ENCODE peak calls at places on chromosomes 11 and 22, in five cellular contexts. One of them, this sample, is unnamed.

GRCh38 chr11:1632053-1632714 is 2.6 kb downstream of the KRTAP5-5 start:
- ATAC-seq in HepG2: no peak
- ATAC-seq in RWPE2: no peak
- ATAC-seq in GM23338: no peak
- ATAC-seq in heart left ventricle: no peak
- ATAC-seq in this sample: no peak

GRCh38 chr11:114251797-114252327 is 44.3 kb upstream of the NNMT start:
- ATAC-seq in HepG2: no peak
- ATAC-seq in RWPE2: no peak
- ATAC-seq in GM23338: peak; percentile 81
- ATAC-seq in heart left ventricle: no peak
- ATAC-seq in this sample: no peak

GRCh38 chr11:114563077-114563476 is 3.4 kb upstream of the NXPE1 start:
- ATAC-seq in HepG2: no peak
- ATAC-seq in RWPE2: peak; percentile 88
- ATAC-seq in GM23338: no peak
- ATAC-seq in heart left ventricle: no peak
- ATAC-seq in this sample: no peak

GRCh38 chr11:118768715-118769114 is 22.2 kb downstream of the DDX6 start:
- ATAC-seq in HepG2: peak; percentile 22
- ATAC-seq in RWPE2: no peak
- ATAC-seq in GM23338: no peak
- ATAC-seq in heart left ventricle: no peak
- ATAC-seq in this sample: no peak

GRCh38 chr11:128095459-128096096 is 491.8 kb downstream of the ETS1 start:
- ATAC-seq in HepG2: no peak
- ATAC-seq in RWPE2: peak; percentile 98
- ATAC-seq in GM23338: no peak
- ATAC-seq in heart left ventricle: peak; percentile 50
- ATAC-seq in this sample: peak; percentile 57

GRCh38 chr11:62898027-62898426 is 17.3 kb downstream of the SLC3A2 start:
- ATAC-seq in HepG2: no peak
- ATAC-seq in RWPE2: no peak
- ATAC-seq in GM23338: no peak
- ATAC-seq in heart left ventricle: no peak
- ATAC-seq in this sample: no peak

GRCh38 chr11:117071344-117071787 is 26.9 kb downstream of the SIK3 start:
- ATAC-seq in HepG2: peak; percentile 83
- ATAC-seq in RWPE2: no peak
- ATAC-seq in GM23338: peak; percentile 38
- ATAC-seq in heart left ventricle: peak; percentile 69
- ATAC-seq in this sample: no peak

GRCh38 chr11:108906329-108906728 is 241.5 kb downstream of the DDX10 start:
- ATAC-seq in HepG2: peak; percentile 61
- ATAC-seq in RWPE2: peak; percentile 96
- ATAC-seq in GM23338: no peak
- ATAC-seq in heart left ventricle: peak; percentile 60
- ATAC-seq in this sample: peak; percentile 57

GRCh38 chr11:94325681-94326080 is 21.3 kb downstream of the IZUMO1R start:
- ATAC-seq in HepG2: peak; percentile 95
- ATAC-seq in RWPE2: no peak
- ATAC-seq in GM23338: peak; percentile 98
- ATAC-seq in heart left ventricle: no peak
- ATAC-seq in this sample: no peak

GRCh38 chr22:24482586-24482985 is 12.5 kb upstream of the UPB1 start:
- ATAC-seq in HepG2: peak; percentile 45
- ATAC-seq in RWPE2: peak; percentile 75
- ATAC-seq in GM23338: no peak
- ATAC-seq in heart left ventricle: peak; percentile 69
- ATAC-seq in this sample: peak; percentile 89

GRCh38 chr11:34149786-34150185 is 44.4 kb downstream of the NAT10 start:
- ATAC-seq in HepG2: peak; percentile 69
- ATAC-seq in RWPE2: peak; percentile 47
- ATAC-seq in GM23338: peak; percentile 93
- ATAC-seq in heart left ventricle: peak; percentile 49
- ATAC-seq in this sample: no peak

GRCh38 chr11:57546869-57547518 is 9.6 kb downstream of the SMTNL1 start:
- ATAC-seq in HepG2: peak; percentile 96
- ATAC-seq in RWPE2: peak; percentile 62
- ATAC-seq in GM23338: peak; percentile 70
- ATAC-seq in heart left ventricle: no peak
- ATAC-seq in this sample: no peak

GRCh38 chr22:20524004-20524481 is 16.6 kb downstream of the MED15 start:
- ATAC-seq in HepG2: peak; percentile 79
- ATAC-seq in RWPE2: peak; percentile 60
- ATAC-seq in GM23338: peak; percentile 43
- ATAC-seq in heart left ventricle: no peak
- ATAC-seq in this sample: no peak

GRCh38 chr11:112995423-112996084 is 34.3 kb downstream of the NCAM1 start:
- ATAC-seq in HepG2: no peak
- ATAC-seq in RWPE2: no peak
- ATAC-seq in GM23338: no peak
- ATAC-seq in heart left ventricle: no peak
- ATAC-seq in this sample: no peak

GRCh38 chr22:23243006-23243573 is 62.8 kb downstream of the BCR start:
- ATAC-seq in HepG2: no peak
- ATAC-seq in RWPE2: no peak
- ATAC-seq in GM23338: peak; percentile 78
- ATAC-seq in heart left ventricle: no peak
- ATAC-seq in this sample: no peak

GRCh38 chr11:73570415-73571114 is 27.3 kb downstream of the FAM168A start:
- ATAC-seq in HepG2: no peak
- ATAC-seq in RWPE2: peak; percentile 99
- ATAC-seq in GM23338: no peak
- ATAC-seq in heart left ventricle: peak; percentile 74
- ATAC-seq in this sample: no peak

GRCh38 chr11:80031014-80031565 is 590.3 kb upstream of the TENM4 start:
- ATAC-seq in HepG2: no peak
- ATAC-seq in RWPE2: no peak
- ATAC-seq in GM23338: no peak
- ATAC-seq in heart left ventricle: no peak
- ATAC-seq in this sample: no peak

GRCh38 chr11:47514825-47515647 is 37.9 kb downstream of the CELF1 start:
- ATAC-seq in HepG2: no peak
- ATAC-seq in RWPE2: peak; percentile 85
- ATAC-seq in GM23338: peak; percentile 28
- ATAC-seq in heart left ventricle: peak; percentile 66
- ATAC-seq in this sample: peak; percentile 42

GRCh38 chr11:69201048-69201365 is 45.3 kb downstream of the SMIM38 start:
- ATAC-seq in HepG2: no peak
- ATAC-seq in RWPE2: no peak
- ATAC-seq in GM23338: no peak
- ATAC-seq in heart left ventricle: no peak
- ATAC-seq in this sample: no peak

GRCh38 chr11:108223449-108224149 is 732 bp downstream of the ATM start:
- ATAC-seq in HepG2: peak; percentile 10
- ATAC-seq in RWPE2: no peak
- ATAC-seq in GM23338: no peak
- ATAC-seq in heart left ventricle: no peak
- ATAC-seq in this sample: no peak

GRCh38 chr11:16403851-16404250 is 47.5 kb upstream of the SOX6 start:
- ATAC-seq in HepG2: peak; percentile 62
- ATAC-seq in RWPE2: no peak
- ATAC-seq in GM23338: no peak
- ATAC-seq in heart left ventricle: no peak
- ATAC-seq in this sample: no peak

GRCh38 chr11:69799582-69799981 is 19.6 kb downstream of the FGF3 start:
- ATAC-seq in HepG2: peak; percentile 51
- ATAC-seq in RWPE2: peak; percentile 67
- ATAC-seq in GM23338: peak; percentile 69
- ATAC-seq in heart left ventricle: no peak
- ATAC-seq in this sample: no peak

GRCh38 chr22:22037229-22037628 is 54.6 kb upstream of the TOP3B start:
- ATAC-seq in HepG2: no peak
- ATAC-seq in RWPE2: no peak
- ATAC-seq in GM23338: no peak
- ATAC-seq in heart left ventricle: no peak
- ATAC-seq in this sample: no peak

GRCh38 chr11:114478768-114479167 is 39.5 kb downstream of the REXO2 start:
- ATAC-seq in HepG2: peak; percentile 72
- ATAC-seq in RWPE2: peak; percentile 66
- ATAC-seq in GM23338: peak; percentile 11
- ATAC-seq in heart left ventricle: peak; percentile 36
- ATAC-seq in this sample: no peak

GRCh38 chr11:133078591-133079179 is 453.6 kb downstream of the OPCML start:
- ATAC-seq in HepG2: peak; percentile 58
- ATAC-seq in RWPE2: peak; percentile 53
- ATAC-seq in GM23338: peak; percentile 27
- ATAC-seq in heart left ventricle: peak; percentile 45
- ATAC-seq in this sample: no peak

GRCh38 chr22:41910050-41910598 is 4.8 kb downstream of the SHISA8 start:
- ATAC-seq in HepG2: peak; percentile 20
- ATAC-seq in RWPE2: peak; percentile 13
- ATAC-seq in GM23338: peak; percentile 32
- ATAC-seq in heart left ventricle: peak; percentile 53
- ATAC-seq in this sample: peak; percentile 20

GRCh38 chr11:9095421-9095820 is 4.0 kb upstream of the SCUBE2 start:
- ATAC-seq in HepG2: peak; percentile 62
- ATAC-seq in RWPE2: no peak
- ATAC-seq in GM23338: no peak
- ATAC-seq in heart left ventricle: no peak
- ATAC-seq in this sample: no peak

GRCh38 chr11:9091044-9091936 is at the start of gene SCUBE2:
- ATAC-seq in HepG2: peak; percentile 30
- ATAC-seq in RWPE2: peak; percentile 56
- ATAC-seq in GM23338: peak; percentile 70
- ATAC-seq in heart left ventricle: peak; percentile 63
- ATAC-seq in this sample: peak; percentile 63

GRCh38 chr11:9092085-9092484 is 686 bp upstream of the SCUBE2 start:
- ATAC-seq in HepG2: no peak
- ATAC-seq in RWPE2: no peak
- ATAC-seq in GM23338: peak; percentile 5
- ATAC-seq in heart left ventricle: no peak
- ATAC-seq in this sample: no peak

GRCh38 chr11:9094420-9094819 is 3.0 kb upstream of the SCUBE2 start:
- ATAC-seq in HepG2: no peak
- ATAC-seq in RWPE2: no peak
- ATAC-seq in GM23338: no peak
- ATAC-seq in heart left ventricle: no peak
- ATAC-seq in this sample: no peak

GRCh38 chr11:9092846-9093778 is 1.7 kb upstream of the SCUBE2 start:
- ATAC-seq in HepG2: peak; percentile 32
- ATAC-seq in RWPE2: peak; percentile 20
- ATAC-seq in GM23338: no peak
- ATAC-seq in heart left ventricle: no peak
- ATAC-seq in this sample: no peak
- TF ChIP-seq CTCF in HepG2: peak; percentile 15
- TF ChIP-seq CTCF in RWPE2: peak; percentile 45
- TF ChIP-seq CTCF in GM23338: peak; percentile 35
- TF ChIP-seq CTCF in heart left ventricle: no peak
- TF ChIP-seq CTCF in this sample: no peak

DNA sequence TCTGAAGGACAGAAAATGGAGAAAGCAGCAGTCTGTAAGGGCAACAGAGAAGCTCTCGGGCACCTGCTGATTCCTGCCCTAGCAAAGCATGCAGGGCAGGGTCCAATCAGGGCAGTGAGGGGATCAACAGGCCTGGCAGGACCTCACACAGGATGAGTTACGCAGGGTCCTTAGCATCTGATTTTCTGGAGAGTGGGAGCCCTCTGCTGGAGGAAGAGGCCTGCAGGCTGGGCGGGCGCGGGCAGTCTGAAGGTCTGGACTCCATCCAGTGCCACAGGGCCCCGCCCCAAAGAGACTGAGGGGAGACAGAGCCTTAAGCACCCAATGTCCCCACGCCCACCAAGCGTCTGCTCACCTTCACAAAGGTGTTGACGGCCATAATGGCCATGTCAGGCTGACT is 28.9 kb downstream of the AP1B1 start:
- ATAC-seq in HepG2: peak; percentile 95
- ATAC-seq in RWPE2: peak; percentile 76
- ATAC-seq in GM23338: peak; percentile 99
- ATAC-seq in heart left ventricle: peak; percentile 88
- ATAC-seq in this sample: peak; percentile 78
- TF ChIP-seq CTCF in HepG2: peak; percentile 83
- TF ChIP-seq CTCF in RWPE2: peak; percentile 46
- TF ChIP-seq CTCF in GM23338: peak; percentile 75
- TF ChIP-seq CTCF in heart left ventricle: peak; percentile 64
- TF ChIP-seq CTCF in this sample: no peak

GRCh38 chr22:50270302-50271010 is at the start of gene MAPK11:
- ATAC-seq in HepG2: peak; percentile 65
- ATAC-seq in RWPE2: peak; percentile 59
- ATAC-seq in GM23338: peak; percentile 55
- ATAC-seq in heart left ventricle: peak; percentile 60
- ATAC-seq in this sample: peak; percentile 52

GRCh38 chr22:50271011-50271394 is 823 bp upstream of the MAPK11 start:
- ATAC-seq in HepG2: no peak
- ATAC-seq in RWPE2: no peak
- ATAC-seq in GM23338: peak; percentile 2
- ATAC-seq in heart left ventricle: no peak
- ATAC-seq in this sample: no peak

GRCh38 chr22:50272103-50272782 is 2.1 kb upstream of the MAPK11 start:
- ATAC-seq in HepG2: no peak
- ATAC-seq in RWPE2: no peak
- ATAC-seq in GM23338: peak; percentile 12
- ATAC-seq in heart left ventricle: no peak
- ATAC-seq in this sample: no peak

GRCh38 chr22:50269573-50270301 is 443 bp downstream of the MAPK11 start:
- ATAC-seq in HepG2: no peak
- ATAC-seq in RWPE2: peak; percentile 13
- ATAC-seq in GM23338: no peak
- ATAC-seq in heart left ventricle: peak; percentile 10
- ATAC-seq in this sample: peak; percentile 21

DNA sequence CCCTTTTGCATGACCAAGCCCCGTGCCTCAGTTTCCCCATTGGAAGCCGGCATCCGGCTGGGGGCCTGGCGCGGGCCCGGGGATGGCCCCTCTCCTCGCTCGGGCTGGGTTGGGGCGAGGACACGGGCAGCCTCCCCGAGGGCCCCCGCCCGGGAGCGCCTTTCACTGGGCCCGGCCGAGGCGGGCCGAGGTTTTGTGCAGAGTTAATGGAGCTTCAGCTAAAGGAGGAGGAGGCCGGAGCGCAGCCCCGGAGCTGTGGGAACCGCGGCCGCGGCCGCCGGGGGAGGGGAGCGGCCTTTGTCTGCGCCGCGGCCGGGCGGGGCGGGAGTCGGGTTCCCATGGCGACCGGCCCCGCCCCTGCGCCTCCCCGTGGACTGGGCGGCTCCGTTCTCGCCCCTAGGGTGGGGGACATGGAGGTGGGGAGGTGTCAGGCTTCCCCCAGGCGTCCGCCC is 1.4 kb upstream of the MAPK11 start:
- ATAC-seq in HepG2: peak; percentile 45
- ATAC-seq in RWPE2: peak; percentile 43
- ATAC-seq in GM23338: peak; percentile 48
- ATAC-seq in heart left ventricle: peak; percentile 29
- ATAC-seq in this sample: peak; percentile 24
- TF ChIP-seq CTCF in HepG2: peak; percentile 54
- TF ChIP-seq CTCF in RWPE2: peak; percentile 37
- TF ChIP-seq CTCF in GM23338: no peak
- TF ChIP-seq CTCF in heart left ventricle: peak; percentile 18
- TF ChIP-seq CTCF in this sample: peak; percentile 22

DNA sequence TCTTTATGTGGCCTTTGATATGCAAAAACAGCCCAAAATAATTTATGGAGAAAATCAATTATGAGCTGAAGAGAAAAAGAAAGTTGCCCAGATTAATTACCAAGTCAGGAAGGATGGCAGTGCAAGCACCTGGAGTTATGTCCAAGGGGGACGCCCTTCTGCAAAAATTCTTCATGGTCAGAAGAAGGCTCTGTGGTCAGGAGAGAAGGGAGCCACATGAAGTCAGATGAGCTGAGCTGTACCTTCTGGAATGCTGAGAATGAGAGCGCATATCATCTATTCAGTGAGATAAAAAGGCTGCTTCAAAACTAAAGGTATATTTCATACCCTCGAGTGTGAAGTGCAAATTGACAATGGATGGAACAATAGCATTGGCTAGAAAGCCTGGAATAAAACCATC is 607.4 kb downstream of the NTM start:
- ATAC-seq in HepG2: no peak
- ATAC-seq in RWPE2: peak; percentile 90
- ATAC-seq in GM23338: peak; percentile 46
- ATAC-seq in heart left ventricle: no peak
- ATAC-seq in this sample: no peak
- TF ChIP-seq CTCF in HepG2: no peak
- TF ChIP-seq CTCF in RWPE2: no peak
- TF ChIP-seq CTCF in GM23338: no peak
- TF ChIP-seq CTCF in heart left ventricle: no peak
- TF ChIP-seq CTCF in this sample: no peak